ENCODE peak calls at places on chromosomes 1 and 21, in seven cellular contexts. One of them, this sample, is unnamed. For H3K27me3, the result is how much of the 10 kb centered on the place peaks cover.

GRCh38 chr1:9121891-9122409 is 7.0 kb downstream of the GPR157 start:
- DNase-seq in sigmoid colon: no peak
- DNase-seq in ovary: no peak
- DNase-seq in transverse colon: no peak
- DNase-seq in astrocyte: no peak
- DNase-seq in brain microvascular endothelial cell: no peak
- DNase-seq in GM06990: peak
- DNase-seq in this sample: no peak

GRCh38 chr1:111507411-111508201 is 4.2 kb upstream of the ADORA3 start:
- DNase-seq in sigmoid colon: peak
- DNase-seq in ovary: no peak
- DNase-seq in transverse colon: peak
- DNase-seq in astrocyte: peak
- DNase-seq in brain microvascular endothelial cell: peak
- DNase-seq in GM06990: peak
- DNase-seq in this sample: peak

GRCh38 chr1:26956321-26956720 is 3.9 kb downstream of the KDF1 start:
- DNase-seq in sigmoid colon: no peak
- DNase-seq in ovary: no peak
- DNase-seq in transverse colon: no peak
- DNase-seq in astrocyte: no peak
- DNase-seq in brain microvascular endothelial cell: no peak
- DNase-seq in GM06990: no peak
- DNase-seq in this sample: no peak

GRCh38 chr21:19529031-19529430 is 1125.4 kb upstream of the TMPRSS15 start:
- DNase-seq in sigmoid colon: no peak
- DNase-seq in ovary: no peak
- DNase-seq in transverse colon: no peak
- DNase-seq in astrocyte: no peak
- DNase-seq in brain microvascular endothelial cell: no peak
- DNase-seq in GM06990: no peak
- DNase-seq in this sample: no peak

GRCh38 chr21:32371913-32372314 is 20.9 kb downstream of the URB1 start:
- DNase-seq in sigmoid colon: peak
- DNase-seq in ovary: peak
- DNase-seq in transverse colon: no peak
- DNase-seq in astrocyte: peak
- DNase-seq in brain microvascular endothelial cell: peak
- DNase-seq in GM06990: no peak
- DNase-seq in this sample: no peak

GRCh38 chr1:8317647-8318360 is at the start of gene SLC45A1:
- DNase-seq in sigmoid colon: peak
- DNase-seq in ovary: peak
- DNase-seq in transverse colon: peak
- DNase-seq in astrocyte: peak
- DNase-seq in brain microvascular endothelial cell: peak
- DNase-seq in GM06990: peak
- DNase-seq in this sample: peak

GRCh38 chr21:14321042-14321441 is 61.9 kb downstream of the HSPA13 start:
- DNase-seq in sigmoid colon: no peak
- DNase-seq in ovary: no peak
- DNase-seq in transverse colon: no peak
- DNase-seq in astrocyte: no peak
- DNase-seq in brain microvascular endothelial cell: peak
- DNase-seq in GM06990: no peak
- DNase-seq in this sample: no peak

GRCh38 chr1:68057050-68057449 is 6.6 kb upstream of the DIRAS3 start:
- DNase-seq in sigmoid colon: no peak
- DNase-seq in ovary: no peak
- DNase-seq in transverse colon: no peak
- DNase-seq in astrocyte: no peak
- DNase-seq in brain microvascular endothelial cell: no peak
- DNase-seq in GM06990: no peak
- DNase-seq in this sample: no peak

GRCh38 chr1:2594001-2594640 is 7.5 kb downstream of the PRXL2B start:
- DNase-seq in sigmoid colon: peak
- DNase-seq in ovary: peak
- DNase-seq in transverse colon: peak
- DNase-seq in astrocyte: no peak
- DNase-seq in brain microvascular endothelial cell: no peak
- DNase-seq in GM06990: no peak
- DNase-seq in this sample: peak

GRCh38 chr1:11447903-11448302 is 31.1 kb upstream of the DISP3 start:
- DNase-seq in sigmoid colon: no peak
- DNase-seq in ovary: no peak
- DNase-seq in transverse colon: no peak
- DNase-seq in astrocyte: no peak
- DNase-seq in brain microvascular endothelial cell: no peak
- DNase-seq in GM06990: no peak
- DNase-seq in this sample: no peak
- H3K27me3 ChIP-seq in sigmoid colon: under half
- H3K27me3 ChIP-seq in ovary: under half
- H3K27me3 ChIP-seq in transverse colon: under half
- H3K27me3 ChIP-seq in astrocyte: under half
- H3K27me3 ChIP-seq in brain microvascular endothelial cell: under half
- H3K27me3 ChIP-seq in GM06990: under half
- H3K27me3 ChIP-seq in this sample: under half

GRCh38 chr21:41142051-41142795 is 25.7 kb upstream of the BACE2 start:
- DNase-seq in sigmoid colon: no peak
- DNase-seq in ovary: no peak
- DNase-seq in transverse colon: no peak
- DNase-seq in astrocyte: peak
- DNase-seq in brain microvascular endothelial cell: peak
- DNase-seq in GM06990: no peak
- DNase-seq in this sample: peak
- TF ChIP-seq CTCF in sigmoid colon: no peak
- TF ChIP-seq CTCF in ovary: no peak
- TF ChIP-seq CTCF in transverse colon: no peak
- TF ChIP-seq CTCF in astrocyte: no peak
- TF ChIP-seq CTCF in brain microvascular endothelial cell: peak
- TF ChIP-seq CTCF in GM06990: no peak
- TF ChIP-seq CTCF in this sample: no peak

GRCh38 chr1:235326719-235327558 is 1.0 kb downstream of the ARID4B start:
- DNase-seq in sigmoid colon: peak
- DNase-seq in ovary: peak
- DNase-seq in transverse colon: peak
- DNase-seq in astrocyte: no peak
- DNase-seq in brain microvascular endothelial cell: no peak
- DNase-seq in GM06990: peak
- DNase-seq in this sample: peak

GRCh38 chr1:235324296-235324695 is 3.7 kb downstream of the ARID4B start:
- DNase-seq in sigmoid colon: no peak
- DNase-seq in ovary: no peak
- DNase-seq in transverse colon: no peak
- DNase-seq in astrocyte: no peak
- DNase-seq in brain microvascular endothelial cell: no peak
- DNase-seq in GM06990: no peak
- DNase-seq in this sample: no peak

GRCh38 chr1:235327559-235328270 is at the start of gene ARID4B:
- DNase-seq in sigmoid colon: no peak
- DNase-seq in ovary: peak
- DNase-seq in transverse colon: no peak
- DNase-seq in astrocyte: no peak
- DNase-seq in brain microvascular endothelial cell: no peak
- DNase-seq in GM06990: no peak
- DNase-seq in this sample: peak

GRCh38 chr1:235325854-235326253 is 2.1 kb downstream of the ARID4B start:
- DNase-seq in sigmoid colon: no peak
- DNase-seq in ovary: no peak
- DNase-seq in transverse colon: no peak
- DNase-seq in astrocyte: no peak
- DNase-seq in brain microvascular endothelial cell: no peak
- DNase-seq in GM06990: no peak
- DNase-seq in this sample: no peak

DNA sequence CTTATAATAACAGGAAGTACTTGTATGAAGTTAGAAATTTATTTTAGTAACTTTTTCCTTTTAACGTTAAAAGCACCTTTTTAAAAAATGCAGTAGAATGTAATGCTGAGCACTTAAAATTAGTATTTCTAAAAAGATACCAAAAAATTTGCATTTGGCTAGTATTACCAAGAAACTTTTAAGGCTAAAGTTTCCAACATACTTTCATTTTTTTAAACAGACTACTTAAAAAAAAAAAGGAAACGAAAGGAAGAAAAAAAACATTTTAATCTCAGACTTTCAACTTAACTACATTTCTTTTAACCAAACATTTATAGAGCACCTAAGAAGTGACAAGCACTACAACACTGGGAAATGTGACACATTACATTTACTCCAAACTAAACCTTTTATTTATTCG is 2.8 kb downstream of the ARID4B start:
- DNase-seq in sigmoid colon: no peak
- DNase-seq in ovary: no peak
- DNase-seq in transverse colon: no peak
- DNase-seq in astrocyte: no peak
- DNase-seq in brain microvascular endothelial cell: no peak
- DNase-seq in GM06990: peak
- DNase-seq in this sample: no peak
- H3K4me3 ChIP-seq in sigmoid colon: peak
- H3K4me3 ChIP-seq in ovary: no peak
- H3K4me3 ChIP-seq in transverse colon: no peak
- H3K4me3 ChIP-seq in astrocyte: no peak
- H3K4me3 ChIP-seq in brain microvascular endothelial cell: peak
- H3K4me3 ChIP-seq in GM06990: peak
- H3K4me3 ChIP-seq in this sample: peak

DNA sequence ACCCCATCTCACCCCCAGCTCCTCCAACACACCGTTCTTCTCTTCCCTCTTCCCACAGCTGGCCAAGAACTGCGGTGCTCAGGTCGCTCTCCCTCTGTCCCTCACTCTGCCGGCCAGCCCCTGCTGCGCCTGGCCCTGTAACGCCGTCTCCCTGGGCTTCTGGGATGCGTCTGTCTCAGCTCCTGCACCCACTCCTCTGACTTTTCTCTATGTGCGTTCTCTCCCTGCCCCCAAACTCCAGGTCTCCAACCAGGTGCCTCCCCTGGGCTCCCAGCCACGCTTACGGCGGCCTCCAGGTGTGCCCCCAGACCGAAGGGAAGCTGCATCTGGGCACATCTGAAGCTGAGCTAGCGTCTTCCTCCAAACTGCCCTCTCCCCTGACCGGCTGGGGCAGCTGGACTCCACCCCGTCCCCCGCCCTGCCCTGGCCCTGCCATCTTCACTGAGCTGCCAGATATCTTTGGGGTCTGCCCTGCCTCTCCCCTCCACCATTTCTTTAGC is 2.6 kb downstream of the KRTAP10-12 start:
- DNase-seq in sigmoid colon: no peak
- DNase-seq in ovary: no peak
- DNase-seq in transverse colon: no peak
- DNase-seq in astrocyte: no peak
- DNase-seq in brain microvascular endothelial cell: no peak
- DNase-seq in GM06990: no peak
- DNase-seq in this sample: no peak
- H3K27me3 ChIP-seq in sigmoid colon: under half
- H3K27me3 ChIP-seq in ovary: under half
- H3K27me3 ChIP-seq in transverse colon: half or more
- H3K27me3 ChIP-seq in astrocyte: under half
- H3K27me3 ChIP-seq in brain microvascular endothelial cell: half or more
- H3K27me3 ChIP-seq in GM06990: under half
- H3K27me3 ChIP-seq in this sample: half or more

This sample was measured in heart left ventricle.